ENCODE peak calls at places on chromosomes 1 and 21, in nine cellular contexts. H is activated naive CD8-positive, alpha-beta T cell treated with anti-CD3 and anti-CD28 coated beads, Interleukin-2, amount 50 U/mL, for 24 hours; Z is posterior vena cava; V is activated naive CD4-positive, alpha-beta T cell; G is frontal cortex; W is foreskin fibroblast; F is activated B cell treated with CpG ODN at 0.5 μM for 24 hours; B is NCI-H1105; J is tibial artery. K is an unnamed sample.

GRCh38 chr1:53572061-53572801 is 113.0 kb downstream of the DMRTB1 start:
- DNase-seq in H (no peak), Z (peak; percentile 72), V (no peak), G (no peak), W (peak; percentile 89), F (no peak), B (peak; percentile 78), J (peak; percentile 18), K (peak; percentile 17)

GRCh38 chr1:15220825-15221431 is 26.1 kb upstream of the FHAD1 start:
- DNase-seq in H (no peak), Z (peak; percentile 40), V (no peak), G (no peak), W (no peak), F (no peak), B (no peak), J (no peak), K (no peak)

GRCh38 chr1:222165625-222166024 is 382.3 kb downstream of the HHIPL2 start:
- DNase-seq in H (no peak), Z (no peak), V (no peak), G (no peak), W (peak; percentile 67), F (no peak), B (no peak), J (no peak), K (no peak)

GRCh38 chr1:223832637-223832943 is 13.2 kb downstream of the TP53BP2 start:
- DNase-seq in H (peak; percentile 20), Z (no peak), V (no peak), G (no peak), W (peak; percentile 24), F (no peak), B (no peak), J (no peak), K (no peak)

GRCh38 chr1:93666613-93667384 is 14.8 kb downstream of the BCAR3 start:
- DNase-seq in H (no peak), Z (no peak), V (no peak), G (no peak), W (peak; percentile 24), F (no peak), B (no peak), J (no peak), K (no peak)

GRCh38 chr1:58971629-58972140 is 187.8 kb upstream of the JUN start:
- DNase-seq in H (no peak), Z (no peak), V (no peak), G (no peak), W (peak; percentile 75), F (no peak), B (no peak), J (peak; percentile 54), K (no peak)

GRCh38 chr21:24941316-24942185 is 665.7 kb downstream of the MRPL39 start:
- DNase-seq in H (no peak), Z (no peak), V (no peak), G (no peak), W (no peak), F (no peak), B (no peak), J (no peak), K (no peak)

GRCh38 chr1:207750901-207751300 is 953 bp upstream of the CD46 start:
- DNase-seq in H (no peak), Z (no peak), V (no peak), G (no peak), W (no peak), F (no peak), B (no peak), J (no peak), K (no peak)

GRCh38 chr1:11781298-11781697 is 19.3 kb downstream of the C1orf167 start:
- DNase-seq in H (no peak), Z (no peak), V (no peak), G (no peak), W (peak; percentile 35), F (no peak), B (no peak), J (no peak), K (no peak)

GRCh38 chr1:234170622-234171021 is 202.6 kb upstream of the COA6 start:
- DNase-seq in H (peak; percentile 8), Z (peak; percentile 11), V (no peak), G (no peak), W (no peak), F (no peak), B (no peak), J (no peak), K (no peak)

GRCh38 chr1:44970317-44970716 is 16.1 kb downstream of the EIF2B3 start:
- DNase-seq in H (no peak), Z (no peak), V (no peak), G (no peak), W (no peak), F (no peak), B (no peak), J (no peak), K (no peak)

GRCh38 chr1:46445773-46446256 is 43.8 kb upstream of the DMBX1 start:
- DNase-seq in H (no peak), Z (no peak), V (no peak), G (no peak), W (no peak), F (no peak), B (no peak), J (no peak), K (no peak)

GRCh38 chr1:45205000-45205909 is 1.1 kb downstream of the ZSWIM5 start:
- DNase-seq in H (peak; percentile 42), Z (peak; percentile 82), V (no peak), G (peak; percentile 40), W (peak; percentile 71), F (no peak), B (peak; percentile 29), J (peak; percentile 36), K (no peak)

GRCh38 chr1:204032642-204033235 is 40.2 kb upstream of the SOX13 start:
- DNase-seq in H (no peak), Z (no peak), V (no peak), G (no peak), W (no peak), F (no peak), B (no peak), J (no peak), K (no peak)

GRCh38 chr1:231021540-231022031 is 18.5 kb downstream of the FAM89A start:
- DNase-seq in H (no peak), Z (no peak), V (no peak), G (no peak), W (no peak), F (no peak), B (no peak), J (no peak), K (no peak)

GRCh38 chr1:153629971-153630370 is 1.7 kb downstream of the S100A1 start:
- DNase-seq in H (no peak), Z (no peak), V (no peak), G (no peak), W (no peak), F (no peak), B (no peak), J (no peak), K (no peak)

GRCh38 chr1:15330028-15330427 is 79.7 kb upstream of the EFHD2 start:
- DNase-seq in H (no peak), Z (no peak), V (no peak), G (no peak), W (no peak), F (no peak), B (no peak), J (no peak), K (no peak)

GRCh38 chr1:8905582-8906191 is 27.2 kb upstream of the ENO1 start:
- DNase-seq in H (no peak), Z (no peak), V (no peak), G (no peak), W (peak; percentile 38), F (no peak), B (no peak), J (no peak), K (no peak)

GRCh38 chr21:22961248-22961647 is 1963.0 kb downstream of the NCAM2 start:
- DNase-seq in H (no peak), Z (no peak), V (no peak), G (no peak), W (no peak), F (no peak), B (no peak), J (no peak), K (no peak)

GRCh38 chr1:153805929-153806750 is 30.9 kb downstream of the SLC27A3 start:
- DNase-seq in H (no peak), Z (no peak), V (no peak), G (no peak), W (peak; percentile 29), F (no peak), B (no peak), J (no peak), K (no peak)

GRCh38 chr1:228058981-228059535 is 23.4 kb upstream of the ARF1 start:
- DNase-seq in H (peak; percentile 43), Z (peak; percentile 81), V (no peak), G (no peak), W (no peak), F (peak; percentile 31), B (no peak), J (no peak), K (no peak)

GRCh38 chr1:91929246-91929645 is 20.0 kb upstream of the BRDT start:
- DNase-seq in H (no peak), Z (no peak), V (no peak), G (no peak), W (peak; percentile 45), F (no peak), B (no peak), J (no peak), K (no peak)

GRCh38 chr1:168834225-168834872 is 105.3 kb upstream of the DPT start:
- DNase-seq in H (no peak), Z (no peak), V (no peak), G (no peak), W (no peak), F (no peak), B (no peak), J (no peak), K (no peak)

GRCh38 chr21:43734830-43735229 is 15.9 kb downstream of the PDXK start:
- DNase-seq in H (no peak), Z (no peak), V (no peak), G (no peak), W (no peak), F (no peak), B (no peak), J (no peak), K (no peak)

GRCh38 chr1:229883504-229884200 is 183.4 kb upstream of the GALNT2 start:
- DNase-seq in H (no peak), Z (no peak), V (no peak), G (no peak), W (no peak), F (no peak), B (no peak), J (no peak), K (no peak)

GRCh38 chr21:42644223-42645208 is 8.9 kb upstream of the PDE9A start:
- DNase-seq in H (no peak), Z (peak; percentile 75), V (no peak), G (no peak), W (peak; percentile 57), F (no peak), B (no peak), J (no peak), K (no peak)

GRCh38 chr21:35027558-35028450 is 21.3 kb downstream of the RUNX1 start:
- DNase-seq in H (no peak), Z (no peak), V (no peak), G (no peak), W (peak; percentile 11), F (no peak), B (no peak), J (no peak), K (no peak)

GRCh38 chr1:156118175-156118868 is 3.8 kb downstream of the LMNA start:
- DNase-seq in H (no peak), Z (peak; percentile 83), V (no peak), G (no peak), W (peak; percentile 64), F (no peak), B (no peak), J (peak; percentile 80), K (no peak)

GRCh38 chr1:2124446-2125198 is 70.0 kb downstream of the FAAP20 start:
- DNase-seq in H (no peak), Z (peak; percentile 77), V (no peak), G (no peak), W (no peak), F (no peak), B (no peak), J (no peak), K (no peak)

GRCh38 chr1:22184892-22185612 is 42.2 kb upstream of the WNT4 start:
- DNase-seq in H (no peak), Z (no peak), V (no peak), G (no peak), W (no peak), F (no peak), B (peak; percentile 91), J (no peak), K (no peak)

GRCh38 chr1:216422821-216423529 is at the start of gene USH2A:
- DNase-seq in H (no peak), Z (no peak), V (no peak), G (no peak), W (no peak), F (no peak), B (peak; percentile 89), J (no peak), K (no peak)

K was measured in CD14-positive monocyte.